ENCODE peak calls at places on chromosomes 3 and 15, in eight cellular contexts. E is cardiac muscle cell, I is spleen, R is SJSA1, T is GM23248, V is uterus, L is BE2C, Z is heart left ventricle. Y is an unnamed sample. For H3K4me1 and H3K9me3, the result is how much of the 10 kb centered on the place peaks cover.

GRCh38 chr3:183275418-183275817 is 22.4 kb downstream of the B3GNT5 start:
- DNase-seq in V (no peak), L (no peak), Z (no peak), I (no peak), T (peak), E (peak), R (no peak), Y (no peak)

GRCh38 chr15:39624806-39625205 is 43.9 kb downstream of the THBS1 start:
- DNase-seq in I (peak), V (peak), Z (peak), T (peak), L (no peak), R (peak), E (peak), Y (no peak)

GRCh38 chr3:7876741-7877297 is 624.8 kb upstream of the LMCD1 start:
- DNase-seq in E (peak), I (no peak), Z (no peak), L (no peak), V (no peak), T (no peak), R (no peak), Y (no peak)

GRCh38 chr3:123332124-123332641 is 116.7 kb downstream of the ADCY5 start:
- DNase-seq in I (peak), T (no peak), Z (peak), E (no peak), L (no peak), V (no peak), R (no peak), Y (no peak)

GRCh38 chr15:71295242-71296031 is 180.2 kb downstream of the THSD4 start:
- DNase-seq in V (peak), Z (no peak), R (peak), T (peak), L (peak), I (no peak), E (peak), Y (no peak)

GRCh38 chr3:175325440-175325839 is 466.3 kb downstream of the NAALADL2 start:
- DNase-seq in R (no peak), L (no peak), Z (no peak), T (peak), I (no peak), E (no peak), V (no peak), Y (no peak)

GRCh38 chr15:57288926-57289650 is 87.2 kb upstream of the CGNL1 start:
- DNase-seq in T (peak), I (no peak), E (no peak), L (no peak), V (no peak), Z (no peak), R (no peak), Y (no peak)

GRCh38 chr15:70628542-70628941 is 134.8 kb downstream of the UACA start:
- DNase-seq in I (no peak), Z (no peak), E (no peak), T (no peak), V (no peak), R (no peak), L (no peak), Y (no peak)

GRCh38 chr3:140588558-140588957 is 89.3 kb upstream of the TRIM42 start:
- DNase-seq in L (no peak), I (no peak), V (no peak), R (no peak), Z (no peak), E (no peak), T (peak), Y (no peak)

GRCh38 chr15:65286069-65286703 is 497 bp downstream of the PARP16 start:
- DNase-seq in Z (peak), R (peak), I (no peak), V (no peak), L (no peak), E (peak), T (peak), Y (no peak)

GRCh38 chr3:193229851-193230250 is 11.2 kb upstream of the PLAAT1 start:
- DNase-seq in L (no peak), R (no peak), I (no peak), V (no peak), T (no peak), E (no peak), Z (no peak), Y (no peak)

GRCh38 chr3:157330206-157330605 is 106.4 kb upstream of the PTX3 start:
- DNase-seq in L (no peak), Z (no peak), R (no peak), E (peak), V (no peak), I (no peak), T (no peak), Y (no peak)

GRCh38 chr15:49247556-49248102 is 77.6 kb downstream of the GALK2 start:
- DNase-seq in V (no peak), I (no peak), L (no peak), Z (no peak), E (peak), R (no peak), T (peak), Y (no peak)

GRCh38 chr3:171283248-171284222 is 176.7 kb downstream of the TNIK start:
- DNase-seq in L (no peak), V (peak), T (no peak), E (peak), Z (peak), R (no peak), I (no peak), Y (no peak)

GRCh38 chr3:141360888-141361598 is 7.3 kb upstream of the ZBTB38 start:
- DNase-seq in Z (no peak), L (peak), T (peak), R (peak), V (peak), I (no peak), E (peak), Y (no peak)

GRCh38 chr15:84833447-84833846 is 16.3 kb downstream of the ALPK3 start:
- DNase-seq in L (peak), R (no peak), T (peak), Z (no peak), E (peak), V (peak), I (no peak), Y (no peak)

GRCh38 chr3:57100046-57100695 is 39.7 kb downstream of the SPATA12 start:
- DNase-seq in V (peak), R (peak), Z (peak), L (peak), I (no peak), E (peak), T (peak), Y (peak)

GRCh38 chr3:177820683-177821316 is 623.5 kb upstream of the TBL1XR1 start:
- DNase-seq in R (no peak), T (no peak), Z (no peak), L (no peak), V (no peak), I (no peak), E (peak), Y (no peak)

GRCh38 chr3:119538772-119539171 is 20.6 kb downstream of the CD80 start:
- DNase-seq in E (no peak), Z (no peak), T (no peak), L (no peak), V (no peak), I (no peak), R (no peak), Y (no peak)

GRCh38 chr3:1942751-1943150 is 155.9 kb upstream of the CNTN4 start:
- DNase-seq in E (no peak), L (no peak), I (no peak), T (no peak), Z (no peak), R (no peak), V (no peak), Y (no peak)

GRCh38 chr15:60093273-60094067 is 89.4 kb downstream of the FOXB1 start:
- DNase-seq in T (peak), I (no peak), Z (no peak), V (no peak), R (no peak), L (no peak), E (no peak), Y (no peak)

GRCh38 chr15:62392411-62392810 is 227.3 kb upstream of the C2CD4B start:
- DNase-seq in L (peak), E (peak), V (no peak), I (no peak), T (peak), Z (peak), R (no peak), Y (peak)

GRCh38 chr3:138124689-138125420 is 7.3 kb downstream of the A4GNT start:
- DNase-seq in Z (no peak), L (no peak), R (no peak), V (no peak), I (no peak), E (peak), T (peak), Y (no peak)

GRCh38 chr3:14423197-14423743 is 20.9 kb downstream of the SLC6A6 start:
- DNase-seq in Z (no peak), L (no peak), T (peak), V (no peak), R (no peak), I (no peak), E (no peak), Y (no peak)

GRCh38 chr3:99834584-99834957 is 16.9 kb downstream of the CMSS1 start:
- DNase-seq in T (no peak), R (no peak), I (no peak), V (no peak), E (no peak), Z (no peak), L (no peak), Y (no peak)

GRCh38 chr3:146889616-146890015 is 284.5 kb upstream of the PLSCR5 start:
- DNase-seq in I (no peak), V (no peak), Z (no peak), L (no peak), E (no peak), T (no peak), R (no peak), Y (no peak)

GRCh38 chr3:149621218-149622005 is 36.4 kb downstream of the WWTR1 start:
- DNase-seq in R (peak), E (peak), T (peak), L (no peak), Z (no peak), I (no peak), V (no peak), Y (no peak)

GRCh38 chr3:23193835-23194234 is 9.3 kb upstream of the UBE2E2 start:
- DNase-seq in Z (no peak), L (no peak), T (no peak), I (no peak), V (no peak), R (no peak), E (no peak), Y (no peak)

GRCh38 chr15:25933456-25934158 is 70.5 kb upstream of the ATP10A start:
- DNase-seq in T (peak), R (peak), L (peak), V (peak), E (peak), I (peak), Z (peak), Y (peak)
- H3K4me1 ChIP-seq in T (under half), R (under half), L (under half), V (under half), E (under half), I (under half), Z (under half), Y (under half)

DNA sequence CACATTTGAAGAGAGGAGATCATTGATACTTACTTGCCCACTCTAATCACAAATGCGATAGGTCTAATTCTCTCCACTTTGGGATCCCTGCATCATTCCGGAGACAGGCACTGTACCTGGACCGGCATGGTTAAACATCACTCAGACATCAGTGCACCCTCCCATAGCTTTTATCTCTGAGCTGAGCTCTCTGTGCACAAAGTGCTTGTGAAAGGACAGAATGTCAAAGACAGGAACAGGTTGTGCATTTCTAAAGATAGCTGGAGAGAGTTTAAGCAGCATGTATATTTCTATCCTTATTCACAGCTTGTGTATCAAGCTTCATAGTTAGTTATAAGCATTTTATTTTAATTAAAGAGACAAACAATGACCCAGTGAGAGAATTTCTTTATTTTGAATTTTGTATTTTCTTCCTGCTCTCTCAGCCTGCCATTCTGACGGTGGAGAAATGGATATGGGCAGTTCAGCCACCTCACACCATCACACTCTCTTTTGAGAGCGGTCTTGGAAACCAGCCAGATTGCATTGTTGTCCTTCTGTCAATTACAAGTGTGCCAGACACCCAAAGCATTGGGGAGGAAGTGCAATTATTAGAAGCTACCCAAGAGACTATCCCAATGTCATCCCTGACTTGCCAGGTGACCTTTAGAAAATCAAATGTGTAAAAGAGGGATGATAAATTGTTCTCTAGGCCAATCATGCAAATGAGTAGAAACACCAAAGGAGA is 65.2 kb upstream of the CHL1 start:
- DNase-seq in Z (peak), L (no peak), R (no peak), I (no peak), T (no peak), E (no peak), V (no peak), Y (no peak)
- H3K9me3 ChIP-seq in Z (under half), L (under half), R (under half), I (under half), T (under half), E (under half), V (under half), Y (under half)

GRCh38 chr15:38154255-38154654 is 98.4 kb upstream of the SPRED1 start:
- DNase-seq in I (no peak), Z (no peak), E (no peak), V (no peak), R (no peak), T (no peak), L (no peak), Y (no peak)
- H3K4me1 ChIP-seq in I (under half), Z (under half), E (under half), V (under half), R (under half), T (under half), L (under half), Y (under half)

GRCh38 chr15:81723758-81724157 is 322.1 kb downstream of the MEX3B start:
- DNase-seq in E (no peak), I (no peak), Z (no peak), V (no peak), R (no peak), T (no peak), L (no peak), Y (no peak)
- H3K9me3 ChIP-seq in E (under half), I (under half), Z (under half), V (under half), R (under half), T (under half), L (under half), Y (under half)

GRCh38 chr3:51677358-51677757 is 6.3 kb downstream of the TEX264 start:
- DNase-seq in I (peak), T (no peak), R (no peak), L (no peak), E (no peak), V (no peak), Z (no peak), Y (no peak)
- H3K4me1 ChIP-seq in I (half or more), T (under half), R (under half), L (under half), E (under half), V (under half), Z (half or more), Y (under half)

DNA sequence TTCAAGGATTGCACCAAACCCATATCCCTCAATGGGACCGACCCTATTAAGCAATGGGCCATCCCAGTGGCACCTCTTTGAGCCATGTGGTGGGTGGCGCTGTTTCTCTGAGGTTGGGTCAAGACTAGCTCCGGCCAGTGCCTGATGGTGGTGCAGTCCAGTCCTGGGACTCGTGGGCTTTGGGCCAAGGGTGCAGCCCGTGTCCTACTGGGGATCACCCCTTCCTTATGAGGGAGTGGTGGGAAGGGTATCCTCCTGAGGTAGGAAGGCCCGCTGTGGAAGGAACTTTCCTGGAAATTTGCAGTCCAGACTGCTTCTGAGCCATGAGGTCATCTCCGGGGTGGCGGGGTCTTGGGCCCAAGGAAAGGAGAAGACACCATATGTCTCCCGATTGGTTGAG is 231.6 kb downstream of the SNRPN start:
- DNase-seq in R (no peak), L (no peak), T (no peak), Z (peak), E (no peak), V (no peak), I (peak), Y (no peak)
- H3K9me3 ChIP-seq in R (under half), L (under half), T (under half), Z (under half), E (under half), V (under half), I (half or more), Y (under half)

DNA sequence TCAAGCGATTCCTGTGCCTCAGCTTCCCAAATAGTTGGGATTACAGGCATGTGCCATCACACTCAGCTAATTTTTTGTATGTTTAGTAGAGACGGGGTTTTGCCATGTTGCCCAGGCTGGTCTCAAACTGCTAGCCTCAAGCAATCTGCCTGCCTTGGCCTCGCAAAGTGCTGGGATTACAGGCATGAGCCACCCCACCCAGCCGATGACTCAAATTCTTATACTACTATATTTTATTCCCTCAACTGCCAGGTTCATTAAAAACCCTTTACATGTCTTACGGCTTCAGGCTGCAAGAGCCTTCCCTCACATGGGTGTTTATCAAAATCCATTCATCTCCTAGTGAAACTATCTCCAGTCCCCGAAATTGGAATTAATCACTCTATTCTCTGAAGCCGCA is 63.4 kb downstream of the CBLB start:
- DNase-seq in L (no peak), Z (no peak), I (no peak), E (no peak), R (no peak), T (peak), V (no peak), Y (no peak)
- H3K4me1 ChIP-seq in L (under half), Z (under half), I (under half), E (under half), R (under half), T (half or more), V (under half), Y (under half)

GRCh38 chr15:95446854-95447253 is 883.6 kb upstream of the NR2F2 start:
- DNase-seq in L (no peak), V (no peak), E (no peak), I (no peak), Z (no peak), R (no peak), T (no peak), Y (no peak)
- H3K9me3 ChIP-seq in L (under half), V (under half), E (under half), I (under half), Z (under half), R (under half), T (under half), Y (under half)

Y was measured in HAP-1.